ENCODE peak calls at places on chromosomes 6 and 20, in six cellular contexts. I, T, Y, H, X and G are unnamed samples.

GRCh38 chr6:170445984-170446383 is 107.1 kb downstream of the PSMB1 start:
- DNase-seq in H (no peak), T (no peak), I (no peak), Y (no peak), X (no peak), G (peak; percentile 63)

GRCh38 chr6:111666812-111667211 is 61.1 kb upstream of the TRAF3IP2 start:
- DNase-seq in T (no peak), Y (no peak), I (no peak), X (no peak), H (peak; percentile 83), G (no peak)

GRCh38 chr6:44649365-44650025 is 262.0 kb downstream of the CDC5L start:
- DNase-seq in Y (no peak), T (no peak), I (no peak), X (no peak), H (peak; percentile 86), G (no peak)

GRCh38 chr6:158762787-158763439 is 56.3 kb downstream of the EZR start:
- DNase-seq in X (no peak), T (no peak), I (peak; percentile 83), Y (no peak), H (peak; percentile 33), G (no peak)

GRCh38 chr20:36855241-36855657 is 20.7 kb upstream of the TLDC2 start:
- DNase-seq in Y (no peak), H (no peak), T (no peak), I (no peak), X (no peak), G (no peak)

GRCh38 chr6:66662721-66663120 is 955.7 kb upstream of the EYS start:
- DNase-seq in Y (no peak), I (no peak), H (no peak), X (no peak), T (no peak), G (no peak)

GRCh38 chr6:40957616-40958492 is 81.2 kb downstream of the UNC5CL start:
- DNase-seq in I (no peak), Y (no peak), X (no peak), H (peak; percentile 84), T (peak; percentile 88), G (no peak)

GRCh38 chr20:9235518-9235917 is 166.6 kb downstream of the PLCB4 start:
- DNase-seq in H (peak; percentile 72), X (no peak), I (no peak), T (no peak), Y (no peak), G (no peak)

GRCh38 chr6:156900292-156900691 is 123.1 kb downstream of the ARID1B start:
- DNase-seq in Y (no peak), I (no peak), H (no peak), T (no peak), X (no peak), G (no peak)

GRCh38 chr6:52317841-52318581 is 33.5 kb upstream of the MCM3 start:
- DNase-seq in T (peak; percentile 63), Y (no peak), H (peak; percentile 68), I (no peak), X (no peak), G (no peak)

GRCh38 chr20:42985628-42986027 is 204.1 kb downstream of the PTPRT start:
- DNase-seq in H (no peak), Y (no peak), I (no peak), X (no peak), T (no peak), G (no peak)

GRCh38 chr6:106334646-106335448 is 9.3 kb upstream of the ATG5 start:
- DNase-seq in X (peak; percentile 72), H (peak; percentile 68), Y (no peak), T (peak; percentile 52), I (peak; percentile 60), G (no peak)

GRCh38 chr6:114061116-114061515 is 90.2 kb upstream of the HDAC2 start:
- DNase-seq in Y (no peak), X (no peak), T (no peak), H (no peak), I (no peak), G (no peak)

GRCh38 chr6:99802396-99803031 is 191.5 kb downstream of the MCHR2 start:
- DNase-seq in H (no peak), X (peak; percentile 90), I (no peak), T (no peak), Y (no peak), G (no peak)

GRCh38 chr6:28171271-28171670 is 29.6 kb downstream of the ZKSCAN8 start:
- DNase-seq in Y (no peak), X (no peak), H (no peak), T (no peak), I (no peak), G (no peak)

GRCh38 chr6:110357696-110358535 is at the start of gene METTL24:
- DNase-seq in T (no peak), H (no peak), X (peak; percentile 62), I (no peak), Y (no peak), G (no peak)

GRCh38 chr6:110561016-110561396 is 84.6 kb upstream of the SLC22A16 start:
- DNase-seq in H (no peak), T (no peak), X (no peak), Y (no peak), I (no peak), G (no peak)

GRCh38 chr6:155033021-155033801 is 38.1 kb downstream of the TIAM2 start:
- DNase-seq in H (no peak), X (no peak), Y (no peak), I (no peak), T (no peak), G (no peak)

GRCh38 chr20:47703748-47704147 is 81.5 kb downstream of the SULF2 start:
- DNase-seq in H (peak; percentile 19), T (no peak), X (no peak), I (no peak), Y (no peak), G (no peak)

GRCh38 chr6:84739866-84740208 is 24.6 kb downstream of the TBX18 start:
- DNase-seq in I (no peak), X (no peak), T (no peak), H (no peak), Y (no peak), G (no peak)

GRCh38 chr6:45320349-45320748 is 7.8 kb upstream of the RUNX2 start:
- DNase-seq in I (no peak), H (no peak), Y (no peak), X (no peak), T (no peak), G (no peak)

GRCh38 chr6:15502451-15503345 is 160.1 kb downstream of the DTNBP1 start:
- DNase-seq in X (no peak), T (no peak), I (no peak), H (no peak), Y (no peak), G (peak; percentile 60)

GRCh38 chr6:21634582-21634981 is 41.0 kb downstream of the SOX4 start:
- DNase-seq in I (no peak), X (no peak), Y (no peak), T (peak; percentile 30), H (peak; percentile 98), G (peak; percentile 4)

GRCh38 chr6:36038120-36038876 is 10.7 kb downstream of the MAPK14 start:
- DNase-seq in T (no peak), Y (no peak), X (no peak), H (peak; percentile 78), I (no peak), G (no peak)

GRCh38 chr6:36032245-36032644 is 4.6 kb downstream of the MAPK14 start:
- DNase-seq in Y (no peak), T (no peak), I (no peak), X (no peak), H (no peak), G (no peak)

GRCh38 chr6:36033935-36034334 is 6.3 kb downstream of the MAPK14 start:
- DNase-seq in Y (no peak), I (no peak), T (no peak), H (peak; percentile 21), X (no peak), G (no peak)

GRCh38 chr6:36039113-36039512 is 11.5 kb downstream of the MAPK14 start:
- DNase-seq in H (no peak), X (no peak), T (peak; percentile 83), I (no peak), Y (no peak), G (no peak)

DNA sequence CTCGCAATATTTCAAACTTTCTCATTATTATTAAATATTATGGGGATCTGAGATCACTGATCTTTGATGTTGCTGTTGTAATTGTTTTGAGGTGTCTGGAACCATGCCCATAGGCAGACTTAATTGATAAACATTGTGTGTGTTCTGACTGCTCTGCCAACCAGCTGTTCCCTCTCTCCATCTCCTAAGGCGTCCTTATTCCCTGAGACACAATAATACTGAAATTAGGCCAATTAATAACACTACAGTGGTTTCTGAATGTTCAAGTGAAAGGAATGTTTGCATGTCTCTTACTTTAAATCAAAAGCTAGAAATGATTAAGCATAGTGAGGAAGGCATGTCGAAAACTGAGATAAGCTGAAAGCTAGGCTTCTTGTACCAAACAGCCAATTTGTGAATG is 7.6 kb downstream of the MAPK14 start:
- DNase-seq in X (no peak), Y (no peak), H (peak; percentile 28), T (no peak), I (no peak), G (no peak)
- TF ChIP-seq CTCF in X (no peak), Y (no peak), H (no peak), T (no peak), I (no peak), G (no peak)

GRCh38 chr6:79949235-79949634 is 1.9 kb upstream of the ELOVL4 start:
- DNase-seq in H (peak; percentile 80), X (peak; percentile 61), I (no peak), Y (no peak), T (peak; percentile 79), G (no peak)
- TF ChIP-seq CTCF in H (peak; percentile 66), X (peak; percentile 91), I (peak; percentile 58), Y (peak; percentile 38), T (peak; percentile 82), G (peak; percentile 64)

GRCh38 chr6:137545073-137545472 is 50.9 kb upstream of the OLIG3 start:
- DNase-seq in H (no peak), I (no peak), X (no peak), Y (no peak), T (no peak), G (no peak)
- TF ChIP-seq CTCF in H (no peak), I (no peak), X (no peak), Y (no peak), T (no peak), G (no peak)

GRCh38 chr20:5989539-5989938 is 39.1 kb downstream of the MCM8 start:
- DNase-seq in X (no peak), H (no peak), T (no peak), I (no peak), Y (no peak), G (no peak)
- TF ChIP-seq CTCF in X (peak; percentile 30), H (no peak), T (no peak), I (no peak), Y (no peak), G (no peak)